ENCODE peak calls at places on chromosomes 11 and 22, in seven cellular contexts. P, H, Q, L, Y, T and N are unnamed samples.

GRCh38 chr11:117930668-117931330 is 1.6 kb upstream of the TMPRSS13 start:
- DNase-seq in Y (no peak), L (no peak), Q (no peak), P (no peak), T (no peak), H (no peak), N (no peak)

GRCh38 chr11:125933030-125933813 is 12.6 kb upstream of the VSIG10L2 start:
- DNase-seq in Y (no peak), P (no peak), L (no peak), H (no peak), Q (no peak), T (no peak), N (no peak)

GRCh38 chr11:6736495-6737121 is 35.2 kb downstream of the OR2AG2 start:
- DNase-seq in L (no peak), H (no peak), P (no peak), Q (no peak), Y (peak), T (no peak), N (no peak)

GRCh38 chr22:43126506-43127165 is 16.1 kb downstream of the BIK start:
- DNase-seq in H (no peak), L (peak), P (peak), T (no peak), Q (no peak), Y (peak), N (no peak)

GRCh38 chr11:43315966-43316365 is 4.2 kb downstream of the API5 start:
- DNase-seq in P (no peak), Q (no peak), Y (no peak), T (no peak), L (no peak), H (no peak), N (no peak)

GRCh38 chr22:29940526-29940925 is 57.6 kb downstream of the MTMR3 start:
- DNase-seq in P (no peak), H (no peak), L (no peak), Y (no peak), Q (no peak), T (no peak), N (no peak)

GRCh38 chr22:32991353-32992115 is 66.6 kb downstream of the SYN3 start:
- DNase-seq in L (peak), T (peak), P (no peak), H (no peak), Y (peak), Q (peak), N (no peak)

GRCh38 chr11:121321614-121322243 is 29.2 kb downstream of the SC5D start:
- DNase-seq in P (peak), L (peak), T (no peak), Q (no peak), Y (peak), H (no peak), N (peak)

GRCh38 chr22:20422965-20423635 is 14.5 kb downstream of the SCARF2 start:
- DNase-seq in T (peak), P (no peak), Q (peak), H (no peak), Y (no peak), L (no peak), N (no peak)

GRCh38 chr22:49671331-49672012 is 156.2 kb downstream of the BRD1 start:
- DNase-seq in H (no peak), L (no peak), Q (no peak), Y (no peak), P (no peak), T (no peak), N (no peak)

GRCh38 chr22:49047461-49047860 is 780.2 kb downstream of the BRD1 start:
- DNase-seq in H (no peak), P (peak), Q (no peak), Y (no peak), L (no peak), T (no peak), N (no peak)

GRCh38 chr11:3160252-3161031 is 4.7 kb downstream of the OSBPL5 start:
- DNase-seq in T (peak), H (peak), L (peak), P (no peak), Y (peak), Q (peak), N (no peak)

GRCh38 chr11:33735426-33736147 is 636 bp downstream of the CD59 start:
- DNase-seq in L (no peak), P (peak), Y (no peak), T (peak), H (peak), Q (peak), N (peak)

GRCh38 chr11:33574366-33574765 is 126.3 kb downstream of the C11orf91 start:
- DNase-seq in T (no peak), L (no peak), P (no peak), H (no peak), Y (peak), Q (no peak), N (no peak)

GRCh38 chr11:73539506-73540084 is 58.3 kb downstream of the FAM168A start:
- DNase-seq in Q (no peak), L (no peak), P (no peak), T (no peak), H (no peak), Y (no peak), N (no peak)

GRCh38 chr22:29306830-29307657 is 594 bp downstream of the GAS2L1 start:
- DNase-seq in Y (peak), P (peak), L (peak), Q (peak), H (peak), T (peak), N (no peak)

GRCh38 chr11:120334894-120335462 is 1.2 kb upstream of the ARHGEF12 start:
- DNase-seq in P (peak), T (no peak), H (peak), Q (no peak), L (peak), Y (peak), N (peak)

GRCh38 chr22:43275545-43275981 is 67.6 kb downstream of the SCUBE1 start:
- DNase-seq in P (no peak), Y (peak), T (no peak), Q (no peak), L (peak), H (no peak), N (no peak)

GRCh38 chr22:36201630-36202312 is at the start of gene APOL4:
- DNase-seq in P (no peak), T (peak), L (no peak), H (peak), Q (peak), Y (peak), N (no peak)

GRCh38 chr11:87739766-87740165 is 435.5 kb downstream of the RAB38 start:
- DNase-seq in Q (no peak), H (no peak), Y (no peak), P (no peak), L (no peak), T (no peak), N (no peak)

GRCh38 chr11:88629496-88629895 is 292.0 kb upstream of the CTSC start:
- DNase-seq in Q (no peak), T (no peak), P (no peak), L (no peak), H (no peak), Y (no peak), N (no peak)

GRCh38 chr22:30010789-30011405 is 69.4 kb upstream of the HORMAD2 start:
- DNase-seq in L (no peak), T (no peak), Q (no peak), H (no peak), P (no peak), Y (peak), N (no peak)

GRCh38 chr22:44247346-44247745 is 65.4 kb downstream of the SHISAL1 start:
- DNase-seq in P (no peak), T (no peak), Y (no peak), L (no peak), Q (no peak), H (no peak), N (no peak)

GRCh38 chr22:46309526-46310085 is 12.9 kb downstream of the GTSE1 start:
- DNase-seq in T (peak), P (no peak), H (no peak), Q (no peak), Y (no peak), L (no peak), N (no peak)

GRCh38 chr11:70306586-70307033 is 36.1 kb downstream of the PPFIA1 start:
- DNase-seq in Q (no peak), T (no peak), H (no peak), Y (no peak), P (no peak), L (no peak), N (no peak)

GRCh38 chr11:134662629-134663360 is 250.8 kb upstream of the B3GAT1 start:
- DNase-seq in T (no peak), H (no peak), P (no peak), Y (no peak), Q (no peak), L (no peak), N (no peak)

GRCh38 chr11:63813563-63814382 is 517 bp downstream of the SPINDOC start:
- DNase-seq in H (peak), Y (peak), T (peak), L (no peak), P (peak), Q (peak), N (peak)

GRCh38 chr11:103295704-103296103 is 186.5 kb downstream of the DYNC2H1 start:
- DNase-seq in Y (peak), T (no peak), P (peak), Q (no peak), L (no peak), H (no peak), N (no peak)

GRCh38 chr11:70694371-70694770 is 296.0 kb downstream of the CTTN start:
- DNase-seq in L (no peak), Y (no peak), H (no peak), T (no peak), P (no peak), Q (no peak), N (no peak)

GRCh38 chr22:40026641-40027040 is 31.9 kb downstream of the FAM83F start:
- DNase-seq in H (no peak), T (no peak), Q (no peak), Y (no peak), P (no peak), L (no peak), N (no peak)

GRCh38 chr22:38760477-38761201 is 4.8 kb upstream of the SUN2 start:
- DNase-seq in T (no peak), P (no peak), Q (peak), Y (peak), H (no peak), L (no peak), N (no peak)

GRCh38 chr11:75333807-75334140 is 17.7 kb downstream of the ARRB1 start:
- DNase-seq in Y (no peak), T (no peak), H (no peak), P (no peak), L (no peak), Q (no peak), N (no peak)

GRCh38 chr11:73645972-73646631 is at the start of gene PLEKHB1:
- DNase-seq in H (no peak), Q (no peak), Y (peak), P (no peak), T (no peak), L (no peak), N (no peak)

GRCh38 chr11:58628446-58628845 is 6.0 kb downstream of the CNTF start:
- DNase-seq in P (no peak), L (peak), Y (peak), T (peak), Q (no peak), H (no peak), N (no peak)

GRCh38 chr11:60252709-60253108 is 9.8 kb upstream of the MS4A4E start:
- DNase-seq in Q (no peak), T (no peak), P (no peak), H (no peak), L (no peak), Y (no peak), N (no peak)

GRCh38 chr22:44884968-44885805 is 124.6 kb downstream of the PHF21B start:
- DNase-seq in L (no peak), Y (no peak), P (no peak), Q (peak), T (no peak), H (no peak), N (no peak)

GRCh38 chr11:110337570-110338193 is 41.3 kb upstream of the RDX start:
- DNase-seq in P (no peak), Y (peak), H (no peak), T (no peak), L (no peak), Q (no peak), N (no peak)

GRCh38 chr11:119317592-119318239 is 786 bp upstream of the MCAM start:
- DNase-seq in Y (no peak), Q (no peak), H (no peak), P (no peak), T (no peak), L (no peak), N (no peak)

GRCh38 chr11:73401217-73401923 is 25.2 kb downstream of the RELT start:
- DNase-seq in Q (no peak), H (no peak), T (no peak), P (no peak), Y (peak), L (no peak), N (no peak)

GRCh38 chr11:61888590-61888989 is 2.8 kb downstream of the FADS3 start:
- DNase-seq in L (no peak), T (no peak), P (no peak), Y (no peak), H (no peak), Q (no peak), N (no peak)
- TF ChIP-seq CTCF in L (no peak), T (no peak), P (no peak), Y (no peak), H (no peak), Q (no peak), N (no peak)

DNA sequence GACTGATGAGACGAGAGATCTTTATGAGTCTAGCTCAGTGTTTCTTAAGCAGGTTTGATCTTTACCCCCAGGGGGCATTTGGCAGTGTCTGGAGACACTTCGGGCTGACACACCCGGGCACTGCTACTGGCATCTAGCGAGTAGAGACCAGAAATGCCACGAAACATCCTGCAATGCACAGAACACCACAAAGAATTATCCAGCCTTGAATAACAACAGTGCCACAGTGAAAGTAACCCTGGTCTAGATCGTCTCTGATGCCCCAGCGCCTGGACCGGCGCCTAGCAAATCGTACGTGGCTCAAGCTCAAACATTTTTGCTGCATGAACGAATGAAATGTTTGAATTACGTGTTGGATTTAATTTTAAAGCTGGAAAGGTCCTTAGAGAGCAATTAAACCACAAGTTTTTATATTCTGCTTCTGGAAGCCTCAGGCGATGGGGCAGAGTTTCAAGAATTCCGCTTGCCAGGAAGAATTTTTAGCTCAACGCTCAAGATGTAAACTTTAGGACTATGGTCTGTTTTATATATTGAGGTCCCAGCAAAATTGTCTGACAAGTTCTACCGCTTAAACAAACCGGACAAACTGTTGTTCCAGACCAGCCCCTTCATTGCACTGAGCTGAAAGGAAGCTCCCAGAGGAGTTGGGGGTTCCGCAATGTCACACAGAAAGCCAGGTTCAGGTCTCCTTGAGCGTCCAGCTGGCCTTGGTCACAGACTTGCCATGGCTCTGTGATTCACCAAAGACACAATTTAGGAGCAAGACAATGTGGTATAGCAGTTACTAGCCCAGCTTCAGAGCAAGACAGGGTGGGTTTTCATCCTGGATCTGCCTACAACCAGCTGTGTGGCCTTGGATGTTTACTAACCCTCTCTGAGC is 44.2 kb upstream of the SMTN start:
- DNase-seq in P (peak), L (peak), Q (no peak), T (no peak), H (peak), Y (peak), N (no peak)
- TF ChIP-seq CTCF in P (peak), L (peak), Q (no peak), T (no peak), H (no peak), Y (peak), N (no peak)

DNA sequence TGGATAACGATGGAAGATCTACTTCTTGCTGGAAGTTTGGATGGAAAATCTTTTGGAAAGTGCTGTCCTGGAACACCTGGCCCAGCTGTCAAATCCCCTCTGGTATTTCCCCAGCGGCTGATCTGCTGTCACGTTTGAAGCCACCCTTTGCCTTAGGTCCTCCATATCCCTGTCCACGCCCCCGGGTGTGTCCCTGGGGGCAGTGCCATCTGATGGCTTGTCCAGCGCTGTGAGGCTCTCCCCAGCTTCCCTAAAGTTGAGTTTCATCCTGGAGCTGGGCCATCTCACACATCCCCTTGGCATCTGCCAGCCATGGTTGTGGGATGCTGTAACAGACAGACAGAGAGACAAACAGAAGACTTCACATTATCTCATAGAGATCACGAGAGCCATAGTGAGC is 3.1 kb upstream of the IGLL1 start:
- DNase-seq in Q (no peak), Y (no peak), T (no peak), P (no peak), H (no peak), L (no peak), N (no peak)
- TF ChIP-seq CTCF in Q (no peak), Y (no peak), T (no peak), P (no peak), H (no peak), L (no peak), N (no peak)

GRCh38 chr11:406796-407650 is 7.8 kb downstream of the SIGIRR start:
- DNase-seq in L (peak), H (peak), T (peak), Y (peak), P (peak), Q (peak), N (peak)
- TF ChIP-seq CTCF in L (peak), H (no peak), T (peak), Y (no peak), P (peak), Q (peak), N (peak)

GRCh38 chr22:21713428-21714058 is 22.1 kb downstream of the YPEL1 start:
- DNase-seq in L (no peak), P (no peak), H (no peak), T (no peak), Y (no peak), Q (no peak), N (no peak)
- TF ChIP-seq CTCF in L (peak), P (no peak), H (no peak), T (no peak), Y (no peak), Q (no peak), N (no peak)

DNA sequence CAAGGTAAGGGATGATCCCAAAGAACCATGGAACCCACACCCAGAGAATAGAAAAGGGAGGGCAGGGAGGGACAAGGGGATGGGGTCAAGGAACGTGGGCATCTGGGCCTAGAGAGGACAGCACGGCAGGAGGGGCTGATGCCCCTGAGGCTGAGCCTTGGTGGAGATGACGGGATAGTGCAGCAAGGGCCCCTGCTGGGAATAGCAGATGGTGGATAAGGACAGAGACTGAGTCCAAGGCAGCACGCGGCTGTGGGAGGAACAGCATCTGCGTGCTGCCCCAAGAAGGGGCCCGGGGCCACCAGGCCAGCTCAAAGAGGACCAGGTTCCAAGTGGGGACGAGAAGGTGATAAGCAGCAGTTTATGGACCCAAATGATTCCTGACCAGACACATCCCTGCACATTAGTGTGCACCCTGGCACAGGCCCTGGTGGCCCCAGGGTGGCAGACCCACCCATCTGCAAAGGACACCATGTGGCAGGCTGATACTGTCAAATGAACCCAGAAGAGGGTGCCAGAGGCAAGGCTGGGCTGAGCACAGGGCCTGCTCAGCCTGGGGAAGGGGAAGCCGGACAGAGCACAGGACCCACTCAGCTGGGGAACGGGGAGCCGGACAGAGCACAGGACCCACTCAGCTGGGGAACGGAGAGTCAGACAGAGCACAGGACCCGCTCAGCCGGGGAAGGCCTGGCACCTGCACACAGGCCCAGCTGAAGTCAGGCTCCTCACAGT is 12.8 kb upstream of the TESMIN start:
- DNase-seq in L (no peak), H (no peak), T (no peak), Y (no peak), Q (no peak), P (no peak), N (no peak)
- TF ChIP-seq CTCF in L (peak), H (no peak), T (peak), Y (no peak), Q (peak), P (no peak), N (peak)

DNA sequence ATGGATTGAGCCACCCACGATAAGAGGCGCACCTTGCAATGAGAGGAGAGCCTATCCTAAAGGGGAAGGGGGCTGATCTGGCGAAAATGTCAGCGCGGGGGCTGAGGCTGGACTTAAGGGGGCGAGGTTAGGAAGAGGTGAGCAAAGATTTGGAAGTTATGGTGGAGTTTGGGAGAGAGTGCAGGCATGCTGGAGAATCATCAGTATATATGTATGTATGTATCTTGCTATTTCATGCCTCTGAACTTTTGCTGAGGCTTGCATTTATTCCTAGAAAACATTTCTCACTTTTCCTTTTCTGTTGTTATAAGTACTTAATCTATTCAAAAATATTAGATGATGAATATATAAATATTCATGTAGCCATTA is 17.2 kb upstream of the THRSP start:
- DNase-seq in P (no peak), T (no peak), H (no peak), L (no peak), Y (no peak), Q (no peak), N (no peak)
- TF ChIP-seq CTCF in P (no peak), T (peak), H (no peak), L (no peak), Y (no peak), Q (no peak), N (no peak)